ENCODE peak calls at places on chromosomes 1 and 21, in five cellular contexts. R is MM.1S, K is IMR-90, S is neuronal stem cell, P is neural progenitor cell. Y is an unnamed sample.

GRCh38 chr1:147892731-147893214 is 9.8 kb upstream of the GJA8 start:
- DNase-seq in S (no peak), P (peak), R (peak), K (peak), Y (peak)

GRCh38 chr1:211580303-211580687 is 1.3 kb upstream of the SLC30A1 start:
- DNase-seq in S (no peak), R (peak), P (peak), K (no peak), Y (no peak)

GRCh38 chr1:41496080-41497055 is 11.9 kb upstream of the EDN2 start:
- DNase-seq in S (peak), R (peak), K (peak), P (peak), Y (peak)

GRCh38 chr1:20726932-20727745 is 5.4 kb downstream of the SH2D5 start:
- DNase-seq in R (no peak), S (no peak), P (no peak), K (no peak), Y (no peak)

GRCh38 chr1:161115132-161115711 is 2.6 kb downstream of the PFDN2 start:
- DNase-seq in P (no peak), K (peak), R (no peak), S (no peak), Y (peak)

GRCh38 chr1:7398982-7399381 is 372.1 kb upstream of the VAMP3 start:
- DNase-seq in K (peak), S (no peak), P (no peak), R (no peak), Y (no peak)

GRCh38 chr1:202806845-202807366 is 1.3 kb downstream of the KDM5B start:
- DNase-seq in P (peak), K (no peak), S (no peak), R (no peak), Y (no peak)

GRCh38 chr1:44421374-44422028 is 16.4 kb downstream of the RNF220 start:
- DNase-seq in R (no peak), P (peak), S (peak), K (no peak), Y (no peak)

GRCh38 chr1:154327466-154328317 is 2.4 kb downstream of the ATP8B2 start:
- DNase-seq in P (no peak), S (no peak), K (no peak), R (peak), Y (no peak)

GRCh38 chr1:99645699-99646531 is at the start of gene PALMD:
- DNase-seq in R (no peak), K (peak), P (peak), S (no peak), Y (peak)

GRCh38 chr1:58108783-58109182 is 437.7 kb downstream of the OMA1 start:
- DNase-seq in P (no peak), S (no peak), K (no peak), R (no peak), Y (no peak)

GRCh38 chr1:87325982-87326738 is 2.5 kb upstream of the LMO4 start:
- DNase-seq in K (peak), S (no peak), R (peak), P (peak), Y (peak)

GRCh38 chr1:29416267-29416666 is 179.9 kb downstream of the PTPRU start:
- DNase-seq in R (no peak), P (peak), K (no peak), S (no peak), Y (no peak)

GRCh38 chr1:29213055-29213454 is 17.7 kb downstream of the MECR start:
- DNase-seq in R (no peak), S (no peak), P (no peak), K (no peak), Y (no peak)

GRCh38 chr1:187027259-187027658 is 198.5 kb downstream of the PLA2G4A start:
- DNase-seq in K (no peak), S (no peak), R (no peak), P (no peak), Y (no peak)

GRCh38 chr1:111275780-111276433 is 14.7 kb upstream of the CHIA start:
- DNase-seq in R (no peak), P (no peak), K (no peak), S (no peak), Y (no peak)

GRCh38 chr1:18913065-18913502 is 10.7 kb upstream of the ALDH4A1 start:
- DNase-seq in K (peak), S (peak), P (peak), R (peak), Y (peak)

GRCh38 chr1:211493865-211494653 is 2.1 kb upstream of the RD3 start:
- DNase-seq in R (no peak), S (no peak), P (no peak), K (no peak), Y (no peak)

GRCh38 chr1:145730900-145731299 is 11.6 kb downstream of the CD160 start:
- DNase-seq in R (no peak), S (no peak), P (no peak), K (no peak), Y (no peak)

GRCh38 chr21:39084979-39085729 is 98.1 kb downstream of the PSMG1 start:
- DNase-seq in R (no peak), K (no peak), P (no peak), S (no peak), Y (no peak)

GRCh38 chr1:2646837-2647236 is 14.0 kb upstream of the MMEL1 start:
- DNase-seq in S (no peak), K (no peak), R (no peak), P (no peak), Y (no peak)

GRCh38 chr1:46448109-46448911 is 41.3 kb upstream of the DMBX1 start:
- DNase-seq in S (no peak), R (no peak), K (no peak), P (peak), Y (no peak)
- H3K4me3 ChIP-seq in S (peak), R (no peak), K (no peak), P (peak), Y (peak)

DNA sequence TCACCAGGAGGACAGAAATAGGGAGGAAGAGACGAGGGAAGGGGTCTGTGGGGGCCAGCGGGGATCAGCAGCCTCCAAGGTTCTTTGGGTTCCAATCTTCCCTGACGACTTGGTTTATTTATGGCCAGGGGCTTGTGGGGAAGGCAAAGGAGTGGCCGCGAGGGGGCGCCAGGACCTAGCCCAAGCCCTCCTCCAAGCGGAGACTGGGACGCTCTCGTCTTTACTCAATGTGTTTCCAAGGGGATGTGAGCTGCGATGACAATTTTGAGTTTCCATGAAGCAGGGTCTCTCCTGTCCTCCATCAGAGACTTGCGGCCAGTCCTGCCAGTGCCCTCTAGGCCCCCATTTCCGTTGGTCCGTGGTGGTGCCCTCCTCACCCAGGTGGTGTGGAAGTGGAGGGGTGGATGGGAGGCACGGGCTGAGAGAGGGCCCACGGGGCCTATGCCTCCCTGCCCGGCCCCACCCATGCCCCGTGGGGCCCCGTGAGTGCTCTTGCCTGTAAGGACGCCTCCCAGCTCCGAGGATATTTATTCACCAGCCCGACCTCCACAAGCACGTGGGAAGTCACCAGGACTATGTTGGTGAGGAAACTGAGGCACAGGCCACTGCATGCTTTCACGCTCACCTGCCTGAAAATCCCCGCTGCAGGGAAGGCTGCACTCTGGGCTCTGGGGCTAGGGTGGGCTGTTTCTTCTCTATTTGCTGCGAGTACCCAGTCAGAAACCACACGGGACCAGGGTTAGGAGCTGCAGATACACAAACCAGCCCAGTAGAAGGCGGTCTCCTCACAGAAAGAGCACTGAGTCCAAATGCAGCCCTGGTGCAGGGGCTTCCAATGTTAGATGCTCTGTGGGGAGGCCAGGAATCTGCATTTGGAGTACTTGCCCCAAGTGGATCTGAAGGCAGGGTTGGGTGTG is 26.5 kb downstream of the DMRTB1 start:
- DNase-seq in R (peak), P (peak), S (peak), K (peak), Y (peak)
- H3K9ac ChIP-seq in R (no peak), P (no peak), S (peak), K (no peak), Y (peak)

GRCh38 chr1:63779338-63779819 is 5.6 kb downstream of the ROR1 start:
- DNase-seq in R (no peak), S (no peak), K (peak), P (no peak), Y (no peak)
- H3K27ac ChIP-seq in R (no peak), S (no peak), K (peak), P (peak), Y (no peak)

DNA sequence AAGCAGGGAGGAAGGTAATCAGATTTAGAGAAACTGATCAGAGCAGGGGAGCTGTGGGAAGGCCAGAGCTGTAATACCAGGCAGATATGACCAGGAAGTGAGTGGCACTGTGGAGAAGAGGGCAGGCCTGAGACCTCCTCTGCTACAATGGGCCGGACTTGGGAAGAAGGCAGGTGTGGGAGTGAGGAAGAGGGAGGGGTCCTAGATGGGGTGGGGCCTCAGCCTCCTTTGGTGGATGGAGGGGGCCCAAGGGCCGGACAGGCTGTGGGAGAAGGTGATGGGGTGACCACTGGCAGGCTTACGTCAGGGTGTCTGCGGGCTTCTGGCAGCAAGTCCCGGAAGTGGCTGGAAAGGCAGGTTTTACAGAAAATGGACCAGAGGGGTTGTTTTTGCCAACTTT is 5.0 kb upstream of the HPCA start:
- DNase-seq in S (no peak), R (no peak), K (no peak), P (no peak), Y (no peak)
- H3K4me3 ChIP-seq in S (no peak), R (no peak), K (no peak), P (no peak), Y (no peak)

GRCh38 chr21:45366476-45366875 is 38.5 kb upstream of the COL18A1 start:
- DNase-seq in R (no peak), S (no peak), K (no peak), P (no peak), Y (no peak)

GRCh38 chr21:45365186-45365607 is 39.8 kb upstream of the COL18A1 start:
- DNase-seq in K (no peak), R (no peak), S (no peak), P (no peak), Y (no peak)

GRCh38 chr21:45366931-45367401 is 38.0 kb upstream of the COL18A1 start:
- DNase-seq in K (peak), S (no peak), P (no peak), R (no peak), Y (peak)

GRCh38 chr21:45364464-45365185 is 40.3 kb upstream of the COL18A1 start:
- DNase-seq in S (no peak), P (peak), K (peak), R (no peak), Y (peak)

GRCh38 chr21:45365608-45366241 is 39.2 kb upstream of the COL18A1 start:
- DNase-seq in S (no peak), K (peak), R (no peak), P (peak), Y (peak)
- H3K9ac ChIP-seq in S (no peak), K (no peak), R (no peak), P (no peak), Y (peak)

GRCh38 chr1:32332290-32333079 is 3.5 kb downstream of the MARCKSL1 start:
- DNase-seq in K (no peak), S (no peak), R (no peak), P (no peak), Y (no peak)
- H3K27ac ChIP-seq in K (no peak), S (peak), R (peak), P (peak), Y (no peak)

GRCh38 chr21:19553930-19554615 is 1150.5 kb upstream of the TMPRSS15 start:
- DNase-seq in K (no peak), R (no peak), S (no peak), P (peak), Y (no peak)
- H3K4me3 ChIP-seq in K (no peak), R (no peak), S (no peak), P (peak), Y (no peak)